ENCODE peak calls at places on chromosomes 1 and 21, in seven cellular contexts. B is KG1, V is cardiac muscle cell, G is HuH-7, X is HFFc6, A is GM03348, O is OCI-LY7. Q is an unnamed sample.

GRCh38 chr1:230808268-230808872 is 60.0 kb downstream of the C1orf198 start:
- DNase-seq in O (no peak), A (peak; percentile 72), V (no peak), B (no peak), X (peak; percentile 37), G (no peak), Q (no peak)

GRCh38 chr21:36104306-36105300 is 30.3 kb upstream of the CBR3 start:
- DNase-seq in G (no peak), V (peak; percentile 64), X (no peak), A (no peak), O (no peak), B (no peak), Q (peak; percentile 35)

GRCh38 chr1:150558761-150559626 is 9.8 kb downstream of the ADAMTSL4 start:
- DNase-seq in G (no peak), A (no peak), V (peak; percentile 65), X (no peak), B (no peak), O (no peak), Q (no peak)

GRCh38 chr1:96357132-96357531 is 364.5 kb upstream of the PTBP2 start:
- DNase-seq in X (no peak), B (no peak), A (no peak), G (no peak), O (no peak), V (no peak), Q (no peak)

GRCh38 chr1:148309940-148310500 is 157.9 kb upstream of the NBPF11 start:
- DNase-seq in X (no peak), B (no peak), A (no peak), G (no peak), V (no peak), O (no peak), Q (no peak)

GRCh38 chr1:17080881-17081280 is 27.0 kb upstream of the SDHB start:
- DNase-seq in A (no peak), O (no peak), V (no peak), X (no peak), G (no peak), B (no peak), Q (peak; percentile 30)

GRCh38 chr1:224067621-224068457 is 46.1 kb upstream of the FBXO28 start:
- DNase-seq in X (peak; percentile 68), G (no peak), V (no peak), O (no peak), A (peak; percentile 52), B (no peak), Q (no peak)

GRCh38 chr1:14366361-14367018 is 232.0 kb upstream of the KAZN start:
- DNase-seq in X (no peak), G (no peak), V (peak; percentile 54), A (peak; percentile 52), B (no peak), O (no peak), Q (no peak)

GRCh38 chr1:44031051-44031899 is at the start of gene SLC6A9:
- DNase-seq in G (peak; percentile 69), V (peak; percentile 93), O (peak; percentile 70), B (no peak), X (peak; percentile 43), A (peak; percentile 89), Q (peak; percentile 73)

Q was measured in RPMI8226.